ENCODE peak calls at places on chromosomes 12 and 14, in four cellular contexts. One of them, this sample, is unnamed.

GRCh38 chr14:88009486-88009885 is 4.6 kb downstream of the GPR65 start:
- DNase-seq in fibroblast of lung: no peak
- DNase-seq in tibial artery: no peak
- DNase-seq in epithelial cell of esophagus: no peak
- DNase-seq in this sample: no peak

GRCh38 chr14:58816416-58817115 is 178.8 kb downstream of the DACT1 start:
- DNase-seq in fibroblast of lung: no peak
- DNase-seq in tibial artery: no peak
- DNase-seq in epithelial cell of esophagus: no peak
- DNase-seq in this sample: no peak

GRCh38 chr14:79467837-79468236 is 743.5 kb downstream of the DIO2 start:
- DNase-seq in fibroblast of lung: no peak
- DNase-seq in tibial artery: no peak
- DNase-seq in epithelial cell of esophagus: peak
- DNase-seq in this sample: no peak

GRCh38 chr12:96578526-96579125 is 89.2 kb downstream of the CFAP54 start:
- DNase-seq in fibroblast of lung: peak
- DNase-seq in tibial artery: no peak
- DNase-seq in epithelial cell of esophagus: peak
- DNase-seq in this sample: peak

GRCh38 chr12:52155048-52155868 is 36.6 kb downstream of the KRT80 start:
- DNase-seq in fibroblast of lung: no peak
- DNase-seq in tibial artery: no peak
- DNase-seq in epithelial cell of esophagus: peak
- DNase-seq in this sample: no peak

GRCh38 chr14:67710209-67710608 is 8.5 kb downstream of the RDH12 start:
- DNase-seq in fibroblast of lung: no peak
- DNase-seq in tibial artery: no peak
- DNase-seq in epithelial cell of esophagus: no peak
- DNase-seq in this sample: no peak

GRCh38 chr12:108477055-108477880 is 37.8 kb upstream of the FICD start:
- DNase-seq in fibroblast of lung: no peak
- DNase-seq in tibial artery: no peak
- DNase-seq in epithelial cell of esophagus: no peak
- DNase-seq in this sample: no peak

GRCh38 chr14:54025661-54026060 is 69.0 kb upstream of the BMP4 start:
- DNase-seq in fibroblast of lung: peak
- DNase-seq in tibial artery: no peak
- DNase-seq in epithelial cell of esophagus: peak
- DNase-seq in this sample: no peak

GRCh38 chr14:54669759-54670630 is 103.1 kb downstream of the SAMD4A start:
- DNase-seq in fibroblast of lung: peak
- DNase-seq in tibial artery: no peak
- DNase-seq in epithelial cell of esophagus: peak
- DNase-seq in this sample: peak

GRCh38 chr12:132147423-132148367 is 3.4 kb downstream of the NOC4L start:
- DNase-seq in fibroblast of lung: no peak
- DNase-seq in tibial artery: peak
- DNase-seq in epithelial cell of esophagus: no peak
- DNase-seq in this sample: no peak

GRCh38 chr12:638948-639557 is 24.2 kb downstream of the NINJ2 start:
- DNase-seq in fibroblast of lung: no peak
- DNase-seq in tibial artery: no peak
- DNase-seq in epithelial cell of esophagus: no peak
- DNase-seq in this sample: no peak

GRCh38 chr12:119307747-119308146 is 26.8 kb upstream of the CCDC60 start:
- DNase-seq in fibroblast of lung: no peak
- DNase-seq in tibial artery: no peak
- DNase-seq in epithelial cell of esophagus: no peak
- DNase-seq in this sample: no peak

GRCh38 chr14:67428501-67429031 is 16.6 kb upstream of the PLEK2 start:
- DNase-seq in fibroblast of lung: peak
- DNase-seq in tibial artery: no peak
- DNase-seq in epithelial cell of esophagus: peak
- DNase-seq in this sample: peak

GRCh38 chr14:69625299-69626131 is 14.1 kb downstream of the SUSD6 start:
- DNase-seq in fibroblast of lung: peak
- DNase-seq in tibial artery: no peak
- DNase-seq in epithelial cell of esophagus: no peak
- DNase-seq in this sample: no peak

GRCh38 chr14:54529811-54530210 is 20.1 kb downstream of the CGRRF1 start:
- DNase-seq in fibroblast of lung: peak
- DNase-seq in tibial artery: no peak
- DNase-seq in epithelial cell of esophagus: peak
- DNase-seq in this sample: peak

GRCh38 chr12:76455582-76456345 is 103.8 kb downstream of the OSBPL8 start:
- DNase-seq in fibroblast of lung: peak
- DNase-seq in tibial artery: no peak
- DNase-seq in epithelial cell of esophagus: peak
- DNase-seq in this sample: peak

GRCh38 chr12:10293151-10293550 is 14.5 kb upstream of the KLRD1 start:
- DNase-seq in fibroblast of lung: no peak
- DNase-seq in tibial artery: no peak
- DNase-seq in epithelial cell of esophagus: no peak
- DNase-seq in this sample: no peak

GRCh38 chr14:102238131-102238530 is 66.8 kb downstream of the MOK start:
- DNase-seq in fibroblast of lung: peak
- DNase-seq in tibial artery: no peak
- DNase-seq in epithelial cell of esophagus: no peak
- DNase-seq in this sample: no peak

GRCh38 chr14:68879321-68879781 is 86.5 kb upstream of the ZFP36L1 start:
- DNase-seq in fibroblast of lung: no peak
- DNase-seq in tibial artery: peak
- DNase-seq in epithelial cell of esophagus: no peak
- DNase-seq in this sample: no peak

GRCh38 chr12:67595365-67595764 is 53.2 kb upstream of the DYRK2 start:
- DNase-seq in fibroblast of lung: no peak
- DNase-seq in tibial artery: no peak
- DNase-seq in epithelial cell of esophagus: peak
- DNase-seq in this sample: no peak

GRCh38 chr14:96639550-96639949 is 137.4 kb downstream of the PAPOLA start:
- DNase-seq in fibroblast of lung: no peak
- DNase-seq in tibial artery: peak
- DNase-seq in epithelial cell of esophagus: no peak
- DNase-seq in this sample: no peak

GRCh38 chr14:87508333-87508732 is 484.6 kb downstream of the GALC start:
- DNase-seq in fibroblast of lung: peak
- DNase-seq in tibial artery: no peak
- DNase-seq in epithelial cell of esophagus: peak
- DNase-seq in this sample: no peak

GRCh38 chr12:44835641-44836379 is 40.3 kb downstream of the NELL2 start:
- DNase-seq in fibroblast of lung: peak
- DNase-seq in tibial artery: no peak
- DNase-seq in epithelial cell of esophagus: peak
- DNase-seq in this sample: no peak

GRCh38 chr12:107066686-107067085 is 26.7 kb downstream of the CRY1 start:
- DNase-seq in fibroblast of lung: no peak
- DNase-seq in tibial artery: no peak
- DNase-seq in epithelial cell of esophagus: no peak
- DNase-seq in this sample: no peak

GRCh38 chr12:25162866-25163265 is 32.1 kb downstream of the DNAI7 start:
- DNase-seq in fibroblast of lung: no peak
- DNase-seq in tibial artery: no peak
- DNase-seq in epithelial cell of esophagus: no peak
- DNase-seq in this sample: no peak

GRCh38 chr14:21024668-21025373 is at the start of gene NDRG2:
- DNase-seq in fibroblast of lung: peak
- DNase-seq in tibial artery: peak
- DNase-seq in epithelial cell of esophagus: peak
- DNase-seq in this sample: no peak

GRCh38 chr14:54709444-54709843 is 142.5 kb downstream of the SAMD4A start:
- DNase-seq in fibroblast of lung: peak
- DNase-seq in tibial artery: no peak
- DNase-seq in epithelial cell of esophagus: no peak
- DNase-seq in this sample: no peak

GRCh38 chr14:52845079-52845478 is 53.7 kb upstream of the GNPNAT1 start:
- DNase-seq in fibroblast of lung: no peak
- DNase-seq in tibial artery: no peak
- DNase-seq in epithelial cell of esophagus: no peak
- DNase-seq in this sample: no peak

GRCh38 chr14:86035882-86036281 is 505.9 kb downstream of the FLRT2 start:
- DNase-seq in fibroblast of lung: no peak
- DNase-seq in tibial artery: no peak
- DNase-seq in epithelial cell of esophagus: peak
- DNase-seq in this sample: no peak

GRCh38 chr12:6829532-6830220 is 1.5 kb downstream of the P3H3 start:
- DNase-seq in fibroblast of lung: no peak
- DNase-seq in tibial artery: no peak
- DNase-seq in epithelial cell of esophagus: no peak
- DNase-seq in this sample: no peak

GRCh38 chr12:6826734-6827436 is 1.3 kb upstream of the P3H3 start:
- DNase-seq in fibroblast of lung: no peak
- DNase-seq in tibial artery: no peak
- DNase-seq in epithelial cell of esophagus: no peak
- DNase-seq in this sample: no peak

GRCh38 chr12:6828671-6829531 is 694 bp downstream of the P3H3 start:
- DNase-seq in fibroblast of lung: peak
- DNase-seq in tibial artery: no peak
- DNase-seq in epithelial cell of esophagus: peak
- DNase-seq in this sample: no peak

GRCh38 chr12:6827437-6827894 is 741 bp upstream of the P3H3 start:
- DNase-seq in fibroblast of lung: peak
- DNase-seq in tibial artery: peak
- DNase-seq in epithelial cell of esophagus: peak
- DNase-seq in this sample: no peak

DNA sequence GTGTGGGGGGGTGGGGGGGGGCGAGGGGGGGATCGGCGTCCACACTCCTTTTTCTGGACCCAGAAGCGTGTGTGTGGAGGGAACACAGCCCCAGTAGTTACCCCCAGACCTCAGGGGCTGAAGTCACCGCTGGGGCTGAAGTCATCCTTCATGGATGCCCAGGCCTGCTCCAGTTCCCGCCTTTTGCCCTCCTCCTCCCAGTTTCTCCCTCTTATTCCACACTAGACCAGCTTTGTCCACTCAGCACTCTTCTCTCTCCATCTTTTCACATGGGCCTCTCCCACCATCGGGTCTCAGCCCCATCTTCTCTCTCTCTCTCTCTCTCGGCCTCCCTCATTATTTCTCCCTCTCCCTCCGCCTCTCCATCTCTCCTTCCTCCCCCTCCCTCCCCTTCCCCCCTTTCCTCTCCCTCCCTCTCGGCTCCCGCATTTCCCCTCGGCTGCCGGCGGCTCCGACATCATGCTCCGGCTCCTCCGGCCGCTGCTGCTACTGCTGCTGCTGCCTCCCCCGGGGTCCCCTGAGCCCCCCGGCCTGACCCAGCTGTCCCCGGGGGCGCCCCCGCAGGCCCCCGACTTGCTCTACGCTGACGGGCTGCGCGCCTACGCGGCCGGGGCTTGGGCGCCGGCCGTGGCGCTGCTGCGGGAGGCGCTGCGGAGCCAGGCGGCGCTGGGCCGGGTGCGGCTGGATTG is at the start of gene P3H3:
- DNase-seq in fibroblast of lung: peak
- DNase-seq in tibial artery: no peak
- DNase-seq in epithelial cell of esophagus: peak
- DNase-seq in this sample: no peak
- TF ChIP-seq CTCF in fibroblast of lung: no peak
- TF ChIP-seq CTCF in tibial artery: no peak
- TF ChIP-seq CTCF in epithelial cell of esophagus: no peak
- TF ChIP-seq CTCF in this sample: no peak

GRCh38 chr12:42145552-42146215 is 1.0 kb upstream of the GXYLT1 start:
- DNase-seq in fibroblast of lung: no peak
- DNase-seq in tibial artery: no peak
- DNase-seq in epithelial cell of esophagus: peak
- DNase-seq in this sample: no peak
- H3K4me3 ChIP-seq in fibroblast of lung: peak
- H3K4me3 ChIP-seq in tibial artery: peak
- H3K4me3 ChIP-seq in epithelial cell of esophagus: no peak
- H3K4me3 ChIP-seq in this sample: no peak

GRCh38 chr14:100104523-100105300 is 39.5 kb downstream of the EVL start:
- DNase-seq in fibroblast of lung: peak
- DNase-seq in tibial artery: peak
- DNase-seq in epithelial cell of esophagus: no peak
- DNase-seq in this sample: peak
- TF ChIP-seq CTCF in fibroblast of lung: no peak
- TF ChIP-seq CTCF in tibial artery: no peak
- TF ChIP-seq CTCF in epithelial cell of esophagus: no peak
- TF ChIP-seq CTCF in this sample: no peak

DNA sequence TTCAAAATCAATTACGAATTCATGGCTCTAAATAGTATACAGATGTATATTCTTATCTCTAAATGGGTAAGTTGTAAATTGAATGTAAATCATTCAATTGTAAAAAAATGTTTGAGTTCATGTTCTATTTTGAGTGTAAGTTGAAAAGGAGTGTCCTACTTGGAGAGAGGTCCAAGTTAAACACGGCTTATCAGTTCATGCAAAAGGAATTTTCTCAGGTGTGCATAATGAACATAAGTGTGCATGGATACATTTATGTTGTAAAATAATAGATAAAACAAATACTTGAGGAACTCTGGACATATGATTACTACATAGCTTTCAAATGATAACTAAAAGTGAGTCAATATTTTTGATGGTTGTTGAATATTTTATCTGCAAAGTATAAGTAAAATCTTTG is 79.5 kb downstream of the PPFIA2 start:
- DNase-seq in fibroblast of lung: no peak
- DNase-seq in tibial artery: no peak
- DNase-seq in epithelial cell of esophagus: no peak
- DNase-seq in this sample: no peak
- H3K4me3 ChIP-seq in fibroblast of lung: no peak
- H3K4me3 ChIP-seq in tibial artery: no peak
- H3K4me3 ChIP-seq in epithelial cell of esophagus: no peak
- H3K4me3 ChIP-seq in this sample: no peak

DNA sequence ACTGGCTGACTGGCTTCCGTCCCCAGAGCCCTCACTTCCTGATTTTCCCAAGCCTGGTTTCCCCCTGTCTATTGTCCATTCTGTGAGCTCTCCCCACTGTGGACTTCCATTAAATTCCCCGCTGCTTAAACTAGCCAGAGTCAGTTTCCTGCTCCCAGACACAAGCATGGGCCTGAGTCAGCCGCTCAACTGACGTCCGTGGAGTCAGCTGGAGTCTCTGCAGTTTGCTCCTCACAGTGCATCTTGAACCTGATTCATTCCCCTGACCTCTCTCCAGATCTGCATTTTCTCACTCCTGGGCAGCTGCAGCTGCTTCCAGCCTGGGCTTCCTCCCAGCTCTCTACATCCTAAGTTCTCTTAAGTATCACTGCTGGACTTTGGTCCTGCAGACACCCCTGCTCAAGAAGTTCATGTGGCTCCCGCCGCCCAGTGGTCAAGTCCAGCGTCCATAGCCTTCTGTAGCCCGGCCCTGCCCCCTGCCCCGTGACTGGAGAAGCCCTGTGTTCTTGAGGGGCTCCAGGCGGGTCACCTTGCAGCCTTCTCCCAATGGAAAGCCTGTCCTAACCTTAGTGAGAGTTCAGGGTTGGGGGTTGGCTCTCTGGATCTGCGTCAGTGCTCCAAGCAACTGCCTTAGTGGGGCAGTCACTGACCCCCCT is 20.0 kb downstream of the NFKBIA start:
- DNase-seq in fibroblast of lung: peak
- DNase-seq in tibial artery: peak
- DNase-seq in epithelial cell of esophagus: peak
- DNase-seq in this sample: peak
- TF ChIP-seq CTCF in fibroblast of lung: no peak
- TF ChIP-seq CTCF in tibial artery: peak
- TF ChIP-seq CTCF in epithelial cell of esophagus: no peak
- TF ChIP-seq CTCF in this sample: peak

GRCh38 chr14:37599527-37600368 is 4.3 kb downstream of the TTC6 start:
- DNase-seq in fibroblast of lung: no peak
- DNase-seq in tibial artery: no peak
- DNase-seq in epithelial cell of esophagus: peak
- DNase-seq in this sample: no peak
- H3K4me3 ChIP-seq in fibroblast of lung: peak
- H3K4me3 ChIP-seq in tibial artery: no peak
- H3K4me3 ChIP-seq in epithelial cell of esophagus: peak
- H3K4me3 ChIP-seq in this sample: peak

GRCh38 chr14:74468513-74468912 is 24.6 kb downstream of the NPC2 start:
- DNase-seq in fibroblast of lung: no peak
- DNase-seq in tibial artery: no peak
- DNase-seq in epithelial cell of esophagus: no peak
- DNase-seq in this sample: no peak
- TF ChIP-seq CTCF in fibroblast of lung: no peak
- TF ChIP-seq CTCF in tibial artery: no peak
- TF ChIP-seq CTCF in epithelial cell of esophagus: no peak
- TF ChIP-seq CTCF in this sample: no peak

This sample was measured in astrocyte of the cerebellum.